ENCODE peak calls at places on chromosomes 1 and 21, in eight cellular contexts. One of them, this sample, is unnamed.

GRCh38 chr1:156475568-156476500 is 24.7 kb downstream of the MEF2D start:
- DNase-seq in AG04450: peak
- DNase-seq in 8988T: no peak
- DNase-seq in GM18507: no peak
- DNase-seq in ELF-1: no peak
- DNase-seq in CD8-positive, alpha-beta T cell: no peak
- DNase-seq in activated CD4-positive, alpha-beta T cell treated with anti-CD3 and anti-CD28 coated beads, Interleukin-2, amount 50 U/mL, for 1 hour: no peak
- DNase-seq in HT1080: no peak
- DNase-seq in this sample: no peak

GRCh38 chr1:38964140-38964548 is 22.5 kb upstream of the RHBDL2 start:
- DNase-seq in AG04450: no peak
- DNase-seq in 8988T: peak
- DNase-seq in GM18507: no peak
- DNase-seq in ELF-1: no peak
- DNase-seq in CD8-positive, alpha-beta T cell: no peak
- DNase-seq in activated CD4-positive, alpha-beta T cell treated with anti-CD3 and anti-CD28 coated beads, Interleukin-2, amount 50 U/mL, for 1 hour: no peak
- DNase-seq in HT1080: no peak
- DNase-seq in this sample: peak

GRCh38 chr1:203325004-203325417 is 19.7 kb downstream of the BTG2 start:
- DNase-seq in AG04450: no peak
- DNase-seq in 8988T: no peak
- DNase-seq in GM18507: peak
- DNase-seq in ELF-1: no peak
- DNase-seq in CD8-positive, alpha-beta T cell: no peak
- DNase-seq in activated CD4-positive, alpha-beta T cell treated with anti-CD3 and anti-CD28 coated beads, Interleukin-2, amount 50 U/mL, for 1 hour: peak
- DNase-seq in HT1080: no peak
- DNase-seq in this sample: no peak

GRCh38 chr1:244074559-244075171 is 23.6 kb downstream of the ZBTB18 start:
- DNase-seq in AG04450: no peak
- DNase-seq in 8988T: no peak
- DNase-seq in GM18507: peak
- DNase-seq in ELF-1: no peak
- DNase-seq in CD8-positive, alpha-beta T cell: peak
- DNase-seq in activated CD4-positive, alpha-beta T cell treated with anti-CD3 and anti-CD28 coated beads, Interleukin-2, amount 50 U/mL, for 1 hour: peak
- DNase-seq in HT1080: no peak
- DNase-seq in this sample: no peak

GRCh38 chr1:202084791-202085681 is 37.7 kb upstream of the GPR37L1 start:
- DNase-seq in AG04450: no peak
- DNase-seq in 8988T: no peak
- DNase-seq in GM18507: no peak
- DNase-seq in ELF-1: peak
- DNase-seq in CD8-positive, alpha-beta T cell: no peak
- DNase-seq in activated CD4-positive, alpha-beta T cell treated with anti-CD3 and anti-CD28 coated beads, Interleukin-2, amount 50 U/mL, for 1 hour: no peak
- DNase-seq in HT1080: peak
- DNase-seq in this sample: peak

GRCh38 chr1:90707363-90707710 is 9.8 kb downstream of the BARHL2 start:
- DNase-seq in AG04450: no peak
- DNase-seq in 8988T: no peak
- DNase-seq in GM18507: no peak
- DNase-seq in ELF-1: peak
- DNase-seq in CD8-positive, alpha-beta T cell: no peak
- DNase-seq in activated CD4-positive, alpha-beta T cell treated with anti-CD3 and anti-CD28 coated beads, Interleukin-2, amount 50 U/mL, for 1 hour: no peak
- DNase-seq in HT1080: peak
- DNase-seq in this sample: peak

GRCh38 chr1:201614262-201615015 is 75.5 kb downstream of the NAV1 start:
- DNase-seq in AG04450: no peak
- DNase-seq in 8988T: no peak
- DNase-seq in GM18507: no peak
- DNase-seq in ELF-1: peak
- DNase-seq in CD8-positive, alpha-beta T cell: no peak
- DNase-seq in activated CD4-positive, alpha-beta T cell treated with anti-CD3 and anti-CD28 coated beads, Interleukin-2, amount 50 U/mL, for 1 hour: no peak
- DNase-seq in HT1080: no peak
- DNase-seq in this sample: peak

GRCh38 chr1:51484591-51484990 is 34.5 kb downstream of the EPS15 start:
- DNase-seq in AG04450: no peak
- DNase-seq in 8988T: no peak
- DNase-seq in GM18507: no peak
- DNase-seq in ELF-1: no peak
- DNase-seq in CD8-positive, alpha-beta T cell: no peak
- DNase-seq in activated CD4-positive, alpha-beta T cell treated with anti-CD3 and anti-CD28 coated beads, Interleukin-2, amount 50 U/mL, for 1 hour: no peak
- DNase-seq in HT1080: no peak
- DNase-seq in this sample: no peak

GRCh38 chr1:159161001-159161718 is 10.3 kb upstream of the CADM3 start:
- DNase-seq in AG04450: peak
- DNase-seq in 8988T: no peak
- DNase-seq in GM18507: peak
- DNase-seq in ELF-1: peak
- DNase-seq in CD8-positive, alpha-beta T cell: peak
- DNase-seq in activated CD4-positive, alpha-beta T cell treated with anti-CD3 and anti-CD28 coated beads, Interleukin-2, amount 50 U/mL, for 1 hour: peak
- DNase-seq in HT1080: peak
- DNase-seq in this sample: peak

GRCh38 chr21:36908260-36908908 is 58.1 kb downstream of the HLCS start:
- DNase-seq in AG04450: no peak
- DNase-seq in 8988T: no peak
- DNase-seq in GM18507: no peak
- DNase-seq in ELF-1: no peak
- DNase-seq in CD8-positive, alpha-beta T cell: no peak
- DNase-seq in activated CD4-positive, alpha-beta T cell treated with anti-CD3 and anti-CD28 coated beads, Interleukin-2, amount 50 U/mL, for 1 hour: no peak
- DNase-seq in HT1080: peak
- DNase-seq in this sample: no peak

GRCh38 chr1:223143760-223144248 is 756 bp upstream of the TLR5 start:
- DNase-seq in AG04450: no peak
- DNase-seq in 8988T: no peak
- DNase-seq in GM18507: peak
- DNase-seq in ELF-1: no peak
- DNase-seq in CD8-positive, alpha-beta T cell: no peak
- DNase-seq in activated CD4-positive, alpha-beta T cell treated with anti-CD3 and anti-CD28 coated beads, Interleukin-2, amount 50 U/mL, for 1 hour: peak
- DNase-seq in HT1080: no peak
- DNase-seq in this sample: peak

GRCh38 chr1:163366555-163366954 is 44.8 kb downstream of the NUF2 start:
- DNase-seq in AG04450: no peak
- DNase-seq in 8988T: no peak
- DNase-seq in GM18507: no peak
- DNase-seq in ELF-1: no peak
- DNase-seq in CD8-positive, alpha-beta T cell: no peak
- DNase-seq in activated CD4-positive, alpha-beta T cell treated with anti-CD3 and anti-CD28 coated beads, Interleukin-2, amount 50 U/mL, for 1 hour: no peak
- DNase-seq in HT1080: no peak
- DNase-seq in this sample: no peak

GRCh38 chr1:210448293-210448892 is 119.7 kb downstream of the HHAT start:
- DNase-seq in AG04450: peak
- DNase-seq in 8988T: no peak
- DNase-seq in GM18507: no peak
- DNase-seq in ELF-1: no peak
- DNase-seq in CD8-positive, alpha-beta T cell: no peak
- DNase-seq in activated CD4-positive, alpha-beta T cell treated with anti-CD3 and anti-CD28 coated beads, Interleukin-2, amount 50 U/mL, for 1 hour: no peak
- DNase-seq in HT1080: peak
- DNase-seq in this sample: peak

GRCh38 chr1:54325705-54326461 is 80.3 kb downstream of the SSBP3 start:
- DNase-seq in AG04450: no peak
- DNase-seq in 8988T: no peak
- DNase-seq in GM18507: no peak
- DNase-seq in ELF-1: no peak
- DNase-seq in CD8-positive, alpha-beta T cell: no peak
- DNase-seq in activated CD4-positive, alpha-beta T cell treated with anti-CD3 and anti-CD28 coated beads, Interleukin-2, amount 50 U/mL, for 1 hour: no peak
- DNase-seq in HT1080: no peak
- DNase-seq in this sample: no peak

GRCh38 chr1:185401019-185401418 is 84.0 kb upstream of the IVNS1ABP start:
- DNase-seq in AG04450: no peak
- DNase-seq in 8988T: no peak
- DNase-seq in GM18507: no peak
- DNase-seq in ELF-1: peak
- DNase-seq in CD8-positive, alpha-beta T cell: no peak
- DNase-seq in activated CD4-positive, alpha-beta T cell treated with anti-CD3 and anti-CD28 coated beads, Interleukin-2, amount 50 U/mL, for 1 hour: no peak
- DNase-seq in HT1080: peak
- DNase-seq in this sample: no peak

GRCh38 chr1:157994081-157994581 is 686 bp downstream of the KIRREL1 start:
- DNase-seq in AG04450: no peak
- DNase-seq in 8988T: no peak
- DNase-seq in GM18507: no peak
- DNase-seq in ELF-1: no peak
- DNase-seq in CD8-positive, alpha-beta T cell: no peak
- DNase-seq in activated CD4-positive, alpha-beta T cell treated with anti-CD3 and anti-CD28 coated beads, Interleukin-2, amount 50 U/mL, for 1 hour: no peak
- DNase-seq in HT1080: no peak
- DNase-seq in this sample: no peak

This sample was measured in T47D.